ENCODE peak calls at places on chromosomes 13 and 19, in eight cellular contexts. H is fibroblast of lung, N is tibial nerve, C is GM23248, Q is IMR-90, T is colonic mucosa, K is fibroblast of mammary gland, W is astrocyte. O is an unnamed sample.

GRCh38 chr13:27977476-27978300 is 8.6 kb upstream of the CDX2 start:
- DNase-seq in H (no peak), N (no peak), C (peak; percentile 39), Q (no peak), T (peak; percentile 28), K (peak; percentile 29), W (peak; percentile 1), O (no peak)

GRCh38 chr13:25819856-25820530 is 231.8 kb downstream of the SHISA2 start:
- DNase-seq in H (no peak), N (no peak), C (no peak), Q (no peak), T (no peak), K (no peak), W (no peak), O (no peak)

GRCh38 chr13:42992585-42993122 is 613 bp upstream of the EPSTI1 start:
- DNase-seq in H (no peak), N (no peak), C (no peak), Q (no peak), T (no peak), K (no peak), W (no peak), O (peak; percentile 24)

GRCh38 chr13:21435231-21435630 is 23.9 kb downstream of the ZDHHC20 start:
- DNase-seq in H (no peak), N (no peak), C (no peak), Q (no peak), T (no peak), K (no peak), W (no peak), O (no peak)

GRCh38 chr13:48066310-48066989 is 28.5 kb downstream of the MED4 start:
- DNase-seq in H (peak; percentile 49), N (no peak), C (peak; percentile 10), Q (peak; percentile 16), T (no peak), K (peak; percentile 60), W (peak; percentile 12), O (peak; percentile 28)

GRCh38 chr19:4676955-4677731 is 7.0 kb upstream of the MYDGF start:
- DNase-seq in H (peak; percentile 37), N (no peak), C (peak; percentile 67), Q (peak; percentile 35), T (peak; percentile 38), K (peak; percentile 62), W (no peak), O (peak; percentile 20)

GRCh38 chr13:59856281-59856810 is 307.4 kb downstream of the DIAPH3 start:
- DNase-seq in H (no peak), N (no peak), C (no peak), Q (no peak), T (no peak), K (no peak), W (no peak), O (peak; percentile 66)

GRCh38 chr19:46298477-46299003 is 1.7 kb downstream of the HIF3A start:
- DNase-seq in H (no peak), N (no peak), C (no peak), Q (no peak), T (no peak), K (no peak), W (no peak), O (peak; percentile 29)

GRCh38 chr13:113897161-113897560 is 33.3 kb upstream of the GAS6 start:
- DNase-seq in H (peak; percentile 83), N (no peak), C (peak; percentile 98), Q (peak; percentile 98), T (no peak), K (peak; percentile 89), W (peak; percentile 99), O (peak; percentile 84)

GRCh38 chr19:43966079-43966694 is 15.2 kb downstream of the ZNF221 start:
- DNase-seq in H (peak; percentile 31), N (no peak), C (peak; percentile 4), Q (no peak), T (no peak), K (peak; percentile 14), W (no peak), O (peak; percentile 3)

GRCh38 chr19:21585491-21585890 is 80.1 kb downstream of the ZNF429 start:
- DNase-seq in H (no peak), N (no peak), C (no peak), Q (no peak), T (no peak), K (no peak), W (no peak), O (no peak)

GRCh38 chr19:45097776-45098520 is 5.0 kb downstream of the PPP1R37 start:
- DNase-seq in H (peak; percentile 92), N (no peak), C (peak; percentile 97), Q (peak; percentile 98), T (peak; percentile 48), K (peak; percentile 98), W (peak; percentile 96), O (peak; percentile 96)

GRCh38 chr19:47765522-47766358 is 12.8 kb upstream of the SELENOW start:
- DNase-seq in H (peak; percentile 51), N (no peak), C (peak; percentile 72), Q (peak; percentile 44), T (peak; percentile 68), K (peak; percentile 59), W (no peak), O (peak; percentile 56)

GRCh38 chr19:43570174-43570791 is 5.0 kb downstream of the XRCC1 start:
- DNase-seq in H (no peak), N (no peak), C (peak; percentile 21), Q (no peak), T (no peak), K (no peak), W (no peak), O (no peak)

GRCh38 chr13:24727731-24728601 is 36.0 kb upstream of the RNF17 start:
- DNase-seq in H (peak; percentile 88), N (no peak), C (peak; percentile 95), Q (peak; percentile 84), T (peak; percentile 65), K (peak; percentile 86), W (peak; percentile 62), O (peak; percentile 86)

GRCh38 chr13:110617326-110618072 is 2.2 kb downstream of the NAXD start:
- DNase-seq in H (peak; percentile 97), N (no peak), C (peak; percentile 76), Q (peak; percentile 97), T (peak; percentile 53), K (peak; percentile 91), W (peak; percentile 77), O (peak; percentile 98)

DNA sequence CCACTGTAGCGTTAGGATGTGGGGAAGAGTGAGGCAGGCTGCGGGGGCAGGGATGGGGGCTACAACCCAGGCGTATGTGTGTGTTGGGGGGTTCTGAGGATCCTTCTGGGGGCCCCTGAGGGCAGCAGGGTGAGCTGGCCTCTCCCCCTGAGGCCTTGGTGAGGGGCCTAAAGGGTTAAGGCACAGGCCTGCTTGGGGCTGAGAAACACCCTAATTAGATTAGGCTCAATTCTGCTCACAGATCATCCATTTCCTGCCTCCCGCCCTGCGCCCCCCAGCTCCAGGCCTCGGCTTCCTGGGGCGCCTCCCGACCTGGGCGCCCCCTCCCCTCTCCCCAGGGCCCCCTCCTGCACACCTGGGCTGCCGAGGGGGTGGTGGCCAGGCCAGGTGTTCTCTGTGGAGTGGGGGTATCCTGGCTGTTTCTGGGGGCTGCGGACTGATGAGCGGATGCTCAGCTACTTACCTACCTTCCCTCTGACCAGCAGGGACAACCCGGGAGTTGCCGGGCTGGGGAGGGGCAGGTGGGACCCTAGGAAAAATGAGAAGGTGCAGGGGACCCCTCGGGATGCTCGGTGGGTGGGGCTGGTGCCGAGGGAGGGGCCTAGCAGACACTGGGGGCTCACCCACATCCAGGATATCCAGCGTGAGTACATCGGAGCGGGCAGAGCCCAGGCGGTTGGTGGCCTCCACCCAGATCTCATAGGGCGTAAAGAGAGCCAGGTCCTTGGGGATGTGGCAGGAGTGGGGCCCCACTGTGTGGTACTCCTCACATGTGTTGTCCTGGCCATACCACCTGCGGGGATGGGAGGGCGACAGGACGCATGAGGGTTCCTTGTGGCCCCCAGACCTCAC is 8.6 kb downstream of the CRLF1 start:
- DNase-seq in H (no peak), N (no peak), C (no peak), Q (no peak), T (no peak), K (no peak), W (no peak), O (no peak)
- H3K4me3 ChIP-seq in H (no peak overlapping the region), N (no peak overlapping the region), C (no peak overlapping the region), Q (no peak overlapping the region), T (no peak overlapping the region), K (no peak overlapping the region), W (no peak overlapping the region), O (no peak overlapping the region)

DNA sequence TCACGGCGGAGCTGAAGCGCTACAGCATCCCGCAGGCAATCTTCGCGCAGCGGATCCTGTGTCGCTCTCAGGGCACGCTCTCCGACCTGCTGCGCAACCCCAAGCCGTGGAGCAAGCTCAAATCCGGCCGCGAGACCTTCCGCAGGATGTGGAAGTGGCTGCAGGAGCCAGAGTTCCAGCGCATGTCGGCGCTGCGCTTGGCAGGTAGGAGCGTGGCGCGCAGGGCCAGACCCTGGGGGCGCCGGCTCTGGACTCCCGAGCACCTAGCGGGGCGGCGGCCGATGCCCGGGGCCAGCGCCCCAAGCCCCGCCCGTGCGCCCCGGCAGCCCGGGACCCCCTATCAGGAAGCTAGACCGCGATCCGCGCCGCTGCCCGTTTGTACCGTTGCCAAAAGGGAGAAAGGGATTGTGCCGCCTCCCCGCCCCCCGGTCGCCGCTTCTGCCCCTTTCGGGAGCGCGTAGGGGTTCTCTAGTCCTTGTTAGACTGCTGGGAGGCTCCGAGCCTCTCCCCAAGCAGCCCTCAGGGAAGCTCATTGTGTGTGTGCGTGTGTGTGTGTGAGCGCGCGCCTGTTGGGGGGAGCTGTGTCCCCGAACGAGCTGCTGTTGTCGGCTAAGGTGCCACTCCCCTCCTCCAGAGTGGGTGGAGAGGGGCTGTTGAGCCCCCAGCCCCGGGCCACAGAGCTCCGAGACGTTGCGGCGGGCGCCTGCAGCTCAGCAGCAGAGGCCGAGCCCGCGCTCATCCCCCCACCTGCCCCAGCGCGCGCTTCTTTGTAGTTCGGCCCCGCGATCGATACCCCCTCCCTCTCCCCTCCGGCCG is 1.6 kb downstream of the ONECUT3 start:
- DNase-seq in H (no peak), N (no peak), C (no peak), Q (no peak), T (no peak), K (peak; percentile 22), W (no peak), O (no peak)
- H3K4me3 ChIP-seq in H (no peak overlapping the region), N (no peak overlapping the region), C (no peak overlapping the region), Q (no peak overlapping the region), T (no peak overlapping the region), K (no peak overlapping the region), W (no peak overlapping the region), O (no peak overlapping the region)

DNA sequence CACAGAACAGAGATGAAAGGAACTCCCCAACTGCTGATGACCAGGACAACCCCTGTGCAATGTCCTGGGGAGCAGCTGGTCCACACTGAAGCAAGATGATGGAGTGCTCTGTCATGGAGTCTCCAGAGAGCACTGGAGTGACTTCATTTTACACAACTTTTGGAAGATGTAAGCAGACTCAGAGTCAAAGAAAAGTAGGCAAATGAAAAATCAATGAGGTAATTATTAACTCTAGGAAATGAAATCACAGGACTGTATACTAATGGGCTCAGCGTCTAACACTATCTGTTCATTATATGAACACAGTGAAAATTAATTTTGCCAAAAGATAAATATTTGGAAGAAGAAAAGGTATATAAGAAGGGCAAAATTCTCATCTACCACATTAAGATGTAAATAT is 30.7 kb downstream of the MTRF1 start:
- DNase-seq in H (no peak), N (no peak), C (no peak), Q (no peak), T (no peak), K (peak; percentile 2), W (no peak), O (no peak)
- H3K4me3 ChIP-seq in H (no peak overlapping the region), N (no peak overlapping the region), C (no peak overlapping the region), Q (no peak overlapping the region), T (no peak overlapping the region), K (no peak overlapping the region), W (no peak overlapping the region), O (no peak overlapping the region)

DNA sequence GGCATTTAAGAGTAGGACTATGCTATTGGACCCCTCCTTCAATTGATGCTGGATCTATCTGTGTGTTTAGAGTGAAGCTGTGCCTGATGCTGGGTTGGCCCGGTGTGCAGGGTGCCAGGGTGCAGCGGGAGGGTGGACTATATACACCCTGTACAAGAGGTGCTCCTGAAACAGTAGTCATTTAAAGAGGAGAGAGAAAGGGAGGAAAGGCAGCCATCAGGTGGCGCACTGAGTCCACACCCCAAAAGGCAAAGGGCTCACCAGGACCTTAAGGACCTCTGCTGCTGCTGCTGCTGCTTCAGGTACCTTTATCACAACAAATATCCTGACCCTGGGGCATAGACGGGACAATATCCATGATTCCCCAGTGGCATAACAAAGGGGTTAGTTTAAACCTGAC is 39.4 kb downstream of the ZNF136 start:
- DNase-seq in H (no peak), N (no peak), C (peak; percentile 30), Q (no peak), T (peak; percentile 61), K (no peak), W (no peak), O (no peak)
- H3K4me3 ChIP-seq in H (no peak overlapping the region), N (no peak overlapping the region), C (no peak overlapping the region), Q (no peak overlapping the region), T (no peak overlapping the region), K (no peak overlapping the region), W (no peak overlapping the region), O (no peak overlapping the region)